ENCODE peak calls at places on chromosomes 16 and 17, in eight cellular contexts. P is activated CD8-positive, alpha-beta memory T cell treated with anti-CD3 and anti-CD28 coated beads, Interleukin-2, amount 10 ng/mL, durations not matched to agents 7 days and 5 days; I is stomach; M is NCI-H1436; J is neural crest cell; C is NCI-H460; D is GM19239; W is T-cell. B is an unnamed sample.

GRCh38 chr17:73952498-73953205 is 250.8 kb upstream of the RPL38 start:
- DNase-seq in J (peak; percentile 73), W (no peak), P (no peak), I (peak; percentile 36), C (peak; percentile 8), M (peak; percentile 78), D (peak; percentile 32), B (no peak)

GRCh38 chr16:56898847-56899246 is 33.1 kb upstream of the HERPUD1 start:
- DNase-seq in M (no peak), P (peak; percentile 62), C (no peak), J (no peak), I (no peak), W (no peak), D (no peak), B (no peak)

GRCh38 chr16:8998114-8998513 is 34.4 kb upstream of the USP7 start:
- DNase-seq in W (no peak), M (no peak), P (no peak), D (no peak), I (no peak), C (no peak), J (no peak), B (peak; percentile 24)

GRCh38 chr17:42329025-42329976 is 41.0 kb downstream of the STAT5A start:
- DNase-seq in W (no peak), C (no peak), J (peak; percentile 22), I (no peak), M (peak; percentile 36), P (no peak), D (no peak), B (no peak)

GRCh38 chr16:22347100-22347820 is 27.2 kb downstream of the CDR2 start:
- DNase-seq in W (no peak), D (no peak), C (no peak), J (no peak), P (no peak), I (no peak), M (no peak), B (no peak)

GRCh38 chr16:72203401-72203800 is 31.4 kb upstream of the PMFBP1 start:
- DNase-seq in C (no peak), M (no peak), W (no peak), J (no peak), D (peak; percentile 27), I (no peak), P (peak; percentile 79), B (peak; percentile 74)

GRCh38 chr16:84131118-84131517 is 13.9 kb downstream of the HSDL1 start:
- DNase-seq in M (no peak), J (no peak), D (no peak), I (no peak), P (no peak), C (no peak), W (no peak), B (no peak)

GRCh38 chr16:1645914-1646525 is 32.1 kb upstream of the JPT2 start:
- DNase-seq in C (peak; percentile 60), I (no peak), W (peak; percentile 22), M (no peak), D (no peak), P (peak; percentile 66), J (no peak), B (no peak)

GRCh38 chr17:66431910-66432309 is 129.5 kb downstream of the PRKCA start:
- DNase-seq in P (no peak), C (no peak), J (no peak), W (no peak), I (no peak), M (no peak), D (no peak), B (no peak)

GRCh38 chr17:48997103-48997826 is at the start of gene IGF2BP1:
- DNase-seq in W (no peak), I (no peak), M (no peak), C (no peak), J (peak; percentile 75), D (no peak), P (peak; percentile 39), B (no peak)

GRCh38 chr16:1979271-1980025 is 1.8 kb downstream of the NOXO1 start:
- DNase-seq in W (no peak), M (peak; percentile 25), D (no peak), C (no peak), J (no peak), P (no peak), I (peak; percentile 93), B (no peak)

GRCh38 chr17:78450696-78451344 is 72.4 kb downstream of the PGS1 start:
- DNase-seq in D (no peak), P (no peak), W (no peak), C (no peak), J (no peak), I (no peak), M (peak; percentile 57), B (no peak)

GRCh38 chr17:43530303-43531081 is 15.6 kb downstream of the ETV4 start:
- DNase-seq in I (peak; percentile 41), C (peak; percentile 81), D (no peak), W (no peak), J (peak; percentile 93), M (peak; percentile 78), P (no peak), B (no peak)

GRCh38 chr16:48535831-48536599 is 74.0 kb downstream of the N4BP1 start:
- DNase-seq in M (no peak), I (no peak), J (no peak), C (no peak), P (no peak), W (no peak), D (peak; percentile 50), B (no peak)